ENCODE peak calls at places on chromosome X, in five cellular contexts. X, Q, P, Z and J are unnamed samples.

GRCh38 chrX:9180623-9181022 is 146.7 kb upstream of the FAM9B start:
- DNase-seq in P (no peak), X (no peak), Z (no peak), Q (no peak), J (no peak)

GRCh38 chrX:103686199-103687072 is at the start of gene MORF4L2:
- DNase-seq in X (peak; percentile 96), Z (peak; percentile 98), P (peak; percentile 85), Q (peak; percentile 99), J (peak; percentile 66)

GRCh38 chrX:129115104-129115503 is 408.2 kb downstream of the SMARCA1 start:
- DNase-seq in Z (peak; percentile 2), X (no peak), Q (no peak), P (no peak), J (no peak)

GRCh38 chrX:54715621-54716020 is 82.4 kb downstream of the ITIH6 start:
- DNase-seq in P (no peak), X (no peak), Z (no peak), Q (no peak), J (no peak)

GRCh38 chrX:40468033-40468979 is 112.5 kb upstream of the ATP6AP2 start:
- DNase-seq in X (peak; percentile 65), P (no peak), Z (peak; percentile 38), Q (no peak), J (no peak)

GRCh38 chrX:106752101-106752678 is 25.7 kb downstream of the RNF128 start:
- DNase-seq in Q (no peak), X (no peak), Z (no peak), P (no peak), J (no peak)

GRCh38 chrX:106168107-106168506 is at the start of gene PWWP3B:
- DNase-seq in Z (no peak), Q (no peak), X (no peak), P (no peak), J (no peak)

GRCh38 chrX:1564750-1565683 is 26.4 kb upstream of the AKAP17A start:
- DNase-seq in P (no peak), Q (no peak), Z (no peak), X (no peak), J (no peak)

GRCh38 chrX:9396930-9397329 is 67.9 kb upstream of the TBL1X start:
- DNase-seq in P (no peak), X (no peak), Z (no peak), Q (no peak), J (no peak)